ENCODE peak calls at places on chromosome 19, in six cellular contexts. K, B, X, G, S and N are unnamed samples.

GRCh38 chr19:2896694-2897093 is 4.0 kb upstream of the ZNF57 start:
- DNase-seq in B (no peak), K (no peak), S (no peak), X (peak; percentile 8), G (no peak), N (no peak)

GRCh38 chr19:29812080-29812880 is 489 bp downstream of the CCNE1 start:
- DNase-seq in K (peak; percentile 17), S (no peak), X (peak; percentile 80), G (peak; percentile 43), B (no peak), N (no peak)

GRCh38 chr19:50777830-50778303 is 7.6 kb downstream of the GPR32 start:
- DNase-seq in X (no peak), G (no peak), B (no peak), K (no peak), S (no peak), N (no peak)

GRCh38 chr19:45637890-45638667 is 1.1 kb downstream of the EML2 start:
- DNase-seq in S (peak; percentile 44), B (no peak), X (no peak), G (no peak), K (no peak), N (peak; percentile 43)

GRCh38 chr19:14479985-14480694 is 5.0 kb upstream of the PTGER1 start:
- DNase-seq in S (peak; percentile 47), X (peak; percentile 82), K (peak; percentile 66), B (peak; percentile 64), G (peak; percentile 56), N (no peak)

GRCh38 chr19:29410974-29411615 is 114.7 kb upstream of the VSTM2B start:
- DNase-seq in B (no peak), S (no peak), K (no peak), X (no peak), G (no peak), N (no peak)

GRCh38 chr19:54035215-54036178 is 28.2 kb downstream of the VSTM1 start:
- DNase-seq in B (no peak), K (peak; percentile 60), X (no peak), G (no peak), S (peak; percentile 32), N (peak; percentile 81)

GRCh38 chr19:1483067-1483978 is 4.3 kb upstream of the C19orf25 start:
- DNase-seq in G (no peak), K (no peak), S (no peak), X (no peak), B (no peak), N (no peak)

GRCh38 chr19:4386038-4386782 is 14.1 kb downstream of the SH3GL1 start:
- DNase-seq in S (no peak), K (no peak), X (no peak), B (no peak), G (no peak), N (no peak)

GRCh38 chr19:28627669-28628068 is 585.3 kb downstream of the UQCRFS1 start:
- DNase-seq in G (no peak), K (no peak), B (no peak), S (no peak), X (no peak), N (no peak)

GRCh38 chr19:17847538-17848366 is at the start of gene JAK3:
- DNase-seq in G (peak; percentile 79), K (peak; percentile 79), S (no peak), X (peak; percentile 92), B (peak; percentile 90), N (no peak)

GRCh38 chr19:342801-343421 is 1.7 kb downstream of the MIER2 start:
- DNase-seq in S (peak; percentile 23), X (peak; percentile 87), B (no peak), K (no peak), G (peak; percentile 46), N (peak; percentile 91)

GRCh38 chr19:3483226-3483628 is at the start of gene SMIM44:
- DNase-seq in K (no peak), S (no peak), B (no peak), X (no peak), G (no peak), N (no peak)

GRCh38 chr19:14536926-14537692 is 7.7 kb downstream of the TECR start:
- DNase-seq in K (peak; percentile 83), X (peak; percentile 86), G (peak; percentile 73), S (peak; percentile 91), B (no peak), N (no peak)

DNA sequence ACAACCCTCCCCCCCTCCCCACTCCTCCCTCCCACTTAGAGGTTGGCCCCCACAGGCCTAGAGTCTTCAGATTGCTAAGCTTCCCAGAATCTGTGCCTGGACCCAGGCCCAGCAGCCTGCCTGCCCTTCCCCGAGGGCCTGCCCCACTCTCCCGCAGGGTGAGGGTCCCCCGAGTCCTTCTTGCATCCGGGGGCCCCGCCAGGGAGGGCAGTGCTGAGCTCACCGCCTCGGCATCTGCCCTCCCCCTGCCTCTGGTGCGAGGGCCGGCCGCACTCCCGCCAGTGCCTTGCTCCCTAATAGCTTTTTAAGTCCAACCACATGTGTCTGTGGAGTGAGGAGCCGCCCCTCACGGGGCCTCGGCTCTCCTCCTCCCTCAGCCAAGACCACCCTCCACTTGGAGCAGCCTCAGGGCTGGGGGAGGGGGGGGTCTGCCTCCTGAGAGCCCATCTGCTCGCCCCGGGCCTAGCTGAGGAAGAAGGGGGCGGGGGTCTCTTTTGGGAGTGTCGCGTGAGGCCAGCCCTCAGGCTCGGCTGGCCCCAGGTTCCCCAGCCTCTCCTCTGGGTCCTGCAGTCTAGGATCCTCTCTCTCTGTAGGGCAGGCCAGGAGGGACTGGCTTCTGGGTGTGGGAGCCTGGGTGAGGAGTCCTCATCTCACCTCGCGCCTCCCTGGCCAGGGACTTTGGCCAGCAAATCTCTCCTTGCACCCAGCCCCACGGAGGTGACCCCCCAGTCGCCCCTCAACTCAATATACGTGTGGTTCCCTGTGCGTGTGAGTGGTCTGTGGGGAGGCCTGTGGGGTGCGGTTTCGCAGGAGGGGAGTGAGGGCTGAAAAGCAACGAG is 47.2 kb downstream of the LYL1 start:
- DNase-seq in K (no peak), X (peak; percentile 96), B (no peak), G (peak; percentile 80), S (peak; percentile 66), N (peak; percentile 94)
- H3K4me3 ChIP-seq in K (no peak overlapping the region), X (no peak overlapping the region), B (no peak overlapping the region), G (peak overlapping the region; percentile 30), S (no peak overlapping the region), N (no peak overlapping the region)

DNA sequence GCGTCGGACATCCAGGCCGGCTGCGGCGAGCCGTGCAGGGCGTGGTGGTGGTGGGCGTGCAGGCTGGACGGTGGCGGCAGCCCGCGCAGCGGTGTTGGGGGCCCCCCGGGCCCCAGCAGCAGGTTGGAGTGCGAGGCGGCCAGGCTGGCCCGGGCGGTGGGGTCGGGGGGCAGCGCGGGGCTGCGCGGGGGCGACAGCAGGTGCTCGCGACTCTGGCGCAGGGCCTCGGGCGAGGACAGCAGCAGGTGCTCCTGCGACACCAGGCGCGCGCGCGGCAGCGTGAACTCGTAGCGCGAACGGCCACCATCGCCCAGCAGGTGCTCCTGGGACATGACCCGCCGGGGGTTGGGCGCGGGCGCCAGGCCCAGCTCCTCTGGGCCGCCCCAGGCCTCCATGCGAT is 9.8 kb downstream of the SHISA7 start:
- DNase-seq in K (no peak), X (no peak), S (no peak), B (no peak), G (no peak), N (no peak)
- H3K27me3 ChIP-seq in K (no peaks in the 10 kb centered on the region), X (no peaks in the 10 kb centered on the region), S (peaks cover 29% of the 10 kb centered on the region), B (peaks cover 9% of the 10 kb centered on the region), G (peaks cover 55% of the 10 kb centered on the region), N (peaks cover 10% of the 10 kb centered on the region)

GRCh38 chr19:57687363-57688010 is 5.7 kb downstream of the ZNF551 start:
- DNase-seq in G (no peak), B (no peak), S (no peak), K (no peak), X (no peak), N (no peak)
- H3K4me3 ChIP-seq in G (no peak overlapping the region), B (no peak overlapping the region), S (peak overlapping the region; percentile 5), K (no peak overlapping the region), X (no peak overlapping the region), N (no peak overlapping the region)

GRCh38 chr19:19550972-19551861 is 13.2 kb downstream of the CILP2 start:
- DNase-seq in S (no peak), X (no peak), K (no peak), B (no peak), G (no peak), N (no peak)
- H3K27me3 ChIP-seq in S (no peaks in the 10 kb centered on the region), X (no peaks in the 10 kb centered on the region), K (no peaks in the 10 kb centered on the region), B (no peaks in the 10 kb centered on the region), G (peaks cover 10% of the 10 kb centered on the region), N (no peaks in the 10 kb centered on the region)

GRCh38 chr19:48807590-48808308 is 3.1 kb downstream of the BCAT2 start:
- DNase-seq in S (no peak), G (no peak), K (no peak), B (no peak), X (no peak), N (no peak)

GRCh38 chr19:48805452-48805851 is 5.4 kb downstream of the BCAT2 start:
- DNase-seq in X (no peak), S (no peak), B (no peak), K (no peak), G (no peak), N (no peak)

GRCh38 chr19:48806818-48807589 is 3.8 kb downstream of the BCAT2 start:
- DNase-seq in K (peak; percentile 68), X (no peak), S (no peak), B (no peak), G (no peak), N (no peak)

GRCh38 chr19:48804496-48804895 is 6.3 kb downstream of the BCAT2 start:
- DNase-seq in X (no peak), G (no peak), K (no peak), B (no peak), S (no peak), N (no peak)

DNA sequence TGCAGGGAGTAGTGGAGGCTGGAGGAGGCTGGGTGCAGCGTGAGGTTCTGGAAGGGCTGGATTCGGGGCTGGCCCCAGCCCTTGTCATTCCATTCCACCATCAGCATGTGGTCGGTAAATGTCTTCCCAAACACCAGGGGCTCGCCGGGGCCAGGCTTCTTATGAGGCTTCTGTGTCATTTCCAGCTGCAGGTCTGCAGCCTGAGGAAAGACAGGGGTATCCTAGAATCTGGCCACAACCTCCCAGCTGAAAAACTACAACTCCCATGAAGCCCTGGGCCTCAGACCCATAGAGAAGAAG is 4.4 kb downstream of the BCAT2 start:
- DNase-seq in X (no peak), G (no peak), K (no peak), B (peak; percentile 27), S (no peak), N (no peak)
- H3K4me3 ChIP-seq in X (no peak overlapping the region), G (no peak overlapping the region), K (no peak overlapping the region), B (no peak overlapping the region), S (no peak overlapping the region), N (no peak overlapping the region)

GRCh38 chr19:47725759-47726401 is 12.7 kb downstream of the EHD2 start:
- DNase-seq in S (no peak), X (no peak), G (no peak), B (no peak), K (no peak), N (no peak)
- H3K27me3 ChIP-seq in S (no peaks in the 10 kb centered on the region), X (no peaks in the 10 kb centered on the region), G (no peaks in the 10 kb centered on the region), B (peaks cover 3% of the 10 kb centered on the region), K (no peaks in the 10 kb centered on the region), N (no peaks in the 10 kb centered on the region)